ENCODE peak calls at places on chromosomes 4 and X, in eight cellular contexts. Y is GM04504; I is brain microvascular endothelial cell; D is NCI-H1417; C is fibroblast of lung; Q is osteoblast; F is skeletal muscle cell; T is activated CD4-positive, alpha-beta T cell treated with anti-CD3 and anti-CD28 coated beads, Interleukin-2, amount 50 U/mL, for 1 hour. R is an unnamed sample.

GRCh38 chrX:49230500-49231232 is 2.5 kb downstream of the CACNA1F start:
- DNase-seq in F (no peak), Y (no peak), I (no peak), C (no peak), D (no peak), Q (peak), T (peak), R (peak)

GRCh38 chr4:48439988-48440387 is 43.2 kb upstream of the SLC10A4 start:
- DNase-seq in I (no peak), D (no peak), C (no peak), F (no peak), Q (no peak), T (no peak), Y (no peak), R (no peak)

GRCh38 chr4:749771-750666 is 44.4 kb downstream of the PCGF3 start:
- DNase-seq in F (peak), Y (no peak), C (peak), Q (peak), D (no peak), I (peak), T (no peak), R (no peak)

GRCh38 chr4:4428966-4429875 is 42.3 kb downstream of the NSG1 start:
- DNase-seq in C (no peak), Q (no peak), Y (no peak), T (no peak), I (no peak), F (no peak), D (no peak), R (peak)

GRCh38 chr4:10737335-10737734 is 52.8 kb upstream of the CLNK start:
- DNase-seq in F (peak), Q (no peak), C (peak), I (peak), D (no peak), T (no peak), Y (no peak), R (no peak)

GRCh38 chr4:112652216-112652615 is 15.3 kb downstream of the LARP7 start:
- DNase-seq in T (no peak), Q (no peak), I (no peak), C (no peak), D (no peak), F (no peak), Y (no peak), R (no peak)

GRCh38 chrX:124268099-124268498 is 64.4 kb upstream of the TEX13D start:
- DNase-seq in I (no peak), D (no peak), C (no peak), T (no peak), Y (no peak), Q (no peak), F (no peak), R (no peak)

GRCh38 chrX:129931411-129932136 is 25.6 kb downstream of the UTP14A start:
- DNase-seq in C (peak), Y (peak), F (peak), Q (peak), D (peak), I (peak), T (peak), R (peak)

GRCh38 chr4:117324851-117325491 is 239.6 kb upstream of the TRAM1L1 start:
- DNase-seq in Q (no peak), F (peak), Y (no peak), I (peak), D (no peak), C (peak), T (no peak), R (no peak)

GRCh38 chr4:75679876-75680575 is 6.8 kb upstream of the G3BP2 start:
- DNase-seq in I (no peak), T (no peak), D (no peak), C (no peak), F (no peak), Y (no peak), Q (no peak), R (no peak)

GRCh38 chrX:74179499-74179898 is 124.5 kb upstream of the ZCCHC13 start:
- DNase-seq in F (no peak), Q (no peak), Y (no peak), D (no peak), I (no peak), C (no peak), T (no peak), R (no peak)

R was measured in T-cell.